ENCODE peak calls at places on chromosome 4, in nine cellular contexts. One of them, this sample, is unnamed.

GRCh38 chr4:1478766-1479355 is 72.6 kb upstream of the NKX1-1 start:
- DNase-seq in body of pancreas: no peak
- DNase-seq in transverse colon: no peak
- DNase-seq in stomach: no peak
- DNase-seq in uterus: peak; percentile 2
- DNase-seq in ovary: no peak
- DNase-seq in sigmoid colon: no peak
- DNase-seq in HepG2: no peak
- DNase-seq in H1: peak; percentile 20
- DNase-seq in this sample: no peak

GRCh38 chr4:137421796-137422195 is 110.5 kb downstream of the PCDH18 start:
- DNase-seq in body of pancreas: no peak
- DNase-seq in transverse colon: no peak
- DNase-seq in stomach: no peak
- DNase-seq in uterus: no peak
- DNase-seq in ovary: no peak
- DNase-seq in sigmoid colon: no peak
- DNase-seq in HepG2: no peak
- DNase-seq in H1: no peak
- DNase-seq in this sample: no peak

GRCh38 chr4:91025240-91026173 is 898.3 kb downstream of the CCSER1 start:
- DNase-seq in body of pancreas: no peak
- DNase-seq in transverse colon: no peak
- DNase-seq in stomach: no peak
- DNase-seq in uterus: no peak
- DNase-seq in ovary: no peak
- DNase-seq in sigmoid colon: no peak
- DNase-seq in HepG2: no peak
- DNase-seq in H1: no peak
- DNase-seq in this sample: no peak

GRCh38 chr4:73780834-73781233 is 40.5 kb downstream of the CXCL8 start:
- DNase-seq in body of pancreas: no peak
- DNase-seq in transverse colon: no peak
- DNase-seq in stomach: no peak
- DNase-seq in uterus: no peak
- DNase-seq in ovary: no peak
- DNase-seq in sigmoid colon: no peak
- DNase-seq in HepG2: no peak
- DNase-seq in H1: no peak
- DNase-seq in this sample: no peak

GRCh38 chr4:148090029-148090428 is 352.2 kb downstream of the NR3C2 start:
- DNase-seq in body of pancreas: no peak
- DNase-seq in transverse colon: no peak
- DNase-seq in stomach: no peak
- DNase-seq in uterus: no peak
- DNase-seq in ovary: no peak
- DNase-seq in sigmoid colon: no peak
- DNase-seq in HepG2: no peak
- DNase-seq in H1: no peak
- DNase-seq in this sample: no peak

GRCh38 chr4:72394264-72394663 is 174.8 kb downstream of the ADAMTS3 start:
- DNase-seq in body of pancreas: no peak
- DNase-seq in transverse colon: no peak
- DNase-seq in stomach: no peak
- DNase-seq in uterus: no peak
- DNase-seq in ovary: no peak
- DNase-seq in sigmoid colon: no peak
- DNase-seq in HepG2: no peak
- DNase-seq in H1: no peak
- DNase-seq in this sample: no peak

GRCh38 chr4:8905236-8905772 is 33.7 kb upstream of the HMX1 start:
- DNase-seq in body of pancreas: no peak
- DNase-seq in transverse colon: no peak
- DNase-seq in stomach: no peak
- DNase-seq in uterus: no peak
- DNase-seq in ovary: no peak
- DNase-seq in sigmoid colon: peak; percentile 36
- DNase-seq in HepG2: no peak
- DNase-seq in H1: no peak
- DNase-seq in this sample: no peak

GRCh38 chr4:176498857-176499256 is 179.1 kb downstream of the SPCS3 start:
- DNase-seq in body of pancreas: no peak
- DNase-seq in transverse colon: no peak
- DNase-seq in stomach: no peak
- DNase-seq in uterus: no peak
- DNase-seq in ovary: no peak
- DNase-seq in sigmoid colon: no peak
- DNase-seq in HepG2: no peak
- DNase-seq in H1: no peak
- DNase-seq in this sample: no peak

GRCh38 chr4:100106982-100107381 is 83.3 kb downstream of the DDIT4L start:
- DNase-seq in body of pancreas: no peak
- DNase-seq in transverse colon: no peak
- DNase-seq in stomach: no peak
- DNase-seq in uterus: no peak
- DNase-seq in ovary: no peak
- DNase-seq in sigmoid colon: no peak
- DNase-seq in HepG2: no peak
- DNase-seq in H1: no peak
- DNase-seq in this sample: no peak

GRCh38 chr4:149700272-149700671 is 115.4 kb downstream of the IQCM start:
- DNase-seq in body of pancreas: no peak
- DNase-seq in transverse colon: no peak
- DNase-seq in stomach: no peak
- DNase-seq in uterus: no peak
- DNase-seq in ovary: no peak
- DNase-seq in sigmoid colon: no peak
- DNase-seq in HepG2: no peak
- DNase-seq in H1: no peak
- DNase-seq in this sample: no peak

GRCh38 chr4:25060586-25061340 is 30.0 kb upstream of the LGI2 start:
- DNase-seq in body of pancreas: no peak
- DNase-seq in transverse colon: no peak
- DNase-seq in stomach: no peak
- DNase-seq in uterus: peak; percentile 35
- DNase-seq in ovary: no peak
- DNase-seq in sigmoid colon: no peak
- DNase-seq in HepG2: no peak
- DNase-seq in H1: no peak
- DNase-seq in this sample: no peak

GRCh38 chr4:161252520-161253141 is 911.2 kb downstream of the FSTL5 start:
- DNase-seq in body of pancreas: peak; percentile 34
- DNase-seq in transverse colon: no peak
- DNase-seq in stomach: no peak
- DNase-seq in uterus: no peak
- DNase-seq in ovary: no peak
- DNase-seq in sigmoid colon: no peak
- DNase-seq in HepG2: peak; percentile 23
- DNase-seq in H1: no peak
- DNase-seq in this sample: no peak

GRCh38 chr4:154503598-154503997 is 12.0 kb upstream of the DCHS2 start:
- DNase-seq in body of pancreas: no peak
- DNase-seq in transverse colon: no peak
- DNase-seq in stomach: no peak
- DNase-seq in uterus: no peak
- DNase-seq in ovary: no peak
- DNase-seq in sigmoid colon: no peak
- DNase-seq in HepG2: peak; percentile 37
- DNase-seq in H1: no peak
- DNase-seq in this sample: no peak

GRCh38 chr4:63464393-63464792 is 944.9 kb downstream of the TECRL start:
- DNase-seq in body of pancreas: no peak
- DNase-seq in transverse colon: no peak
- DNase-seq in stomach: no peak
- DNase-seq in uterus: no peak
- DNase-seq in ovary: no peak
- DNase-seq in sigmoid colon: no peak
- DNase-seq in HepG2: no peak
- DNase-seq in H1: no peak
- DNase-seq in this sample: no peak

GRCh38 chr4:94171616-94172015 is 36.0 kb upstream of the SMARCAD1 start:
- DNase-seq in body of pancreas: no peak
- DNase-seq in transverse colon: no peak
- DNase-seq in stomach: no peak
- DNase-seq in uterus: no peak
- DNase-seq in ovary: no peak
- DNase-seq in sigmoid colon: no peak
- DNase-seq in HepG2: no peak
- DNase-seq in H1: no peak
- DNase-seq in this sample: no peak

GRCh38 chr4:19492611-19493010 is 759.1 kb upstream of the SLIT2 start:
- DNase-seq in body of pancreas: no peak
- DNase-seq in transverse colon: no peak
- DNase-seq in stomach: no peak
- DNase-seq in uterus: no peak
- DNase-seq in ovary: no peak
- DNase-seq in sigmoid colon: no peak
- DNase-seq in HepG2: no peak
- DNase-seq in H1: no peak
- DNase-seq in this sample: no peak

GRCh38 chr4:165464813-165465381 is 86.1 kb downstream of the CPE start:
- DNase-seq in body of pancreas: peak; percentile 40
- DNase-seq in transverse colon: no peak
- DNase-seq in stomach: no peak
- DNase-seq in uterus: no peak
- DNase-seq in ovary: peak; percentile 22
- DNase-seq in sigmoid colon: no peak
- DNase-seq in HepG2: peak; percentile 18
- DNase-seq in H1: no peak
- DNase-seq in this sample: no peak

GRCh38 chr4:8160233-8160560 is 1.6 kb upstream of the ABLIM2 start:
- DNase-seq in body of pancreas: peak; percentile 44
- DNase-seq in transverse colon: no peak
- DNase-seq in stomach: no peak
- DNase-seq in uterus: no peak
- DNase-seq in ovary: no peak
- DNase-seq in sigmoid colon: no peak
- DNase-seq in HepG2: no peak
- DNase-seq in H1: no peak
- DNase-seq in this sample: peak; percentile 17

GRCh38 chr4:90137545-90137944 is 10.4 kb downstream of the CCSER1 start:
- DNase-seq in body of pancreas: no peak
- DNase-seq in transverse colon: no peak
- DNase-seq in stomach: no peak
- DNase-seq in uterus: no peak
- DNase-seq in ovary: no peak
- DNase-seq in sigmoid colon: no peak
- DNase-seq in HepG2: peak; percentile 3
- DNase-seq in H1: no peak
- DNase-seq in this sample: no peak

GRCh38 chr4:18840499-18840898 is 818.9 kb upstream of the LCORL start:
- DNase-seq in body of pancreas: no peak
- DNase-seq in transverse colon: no peak
- DNase-seq in stomach: no peak
- DNase-seq in uterus: no peak
- DNase-seq in ovary: no peak
- DNase-seq in sigmoid colon: no peak
- DNase-seq in HepG2: no peak
- DNase-seq in H1: no peak
- DNase-seq in this sample: no peak

GRCh38 chr4:524196-524595 is 25.2 kb downstream of the PIGG start:
- DNase-seq in body of pancreas: no peak
- DNase-seq in transverse colon: no peak
- DNase-seq in stomach: no peak
- DNase-seq in uterus: no peak
- DNase-seq in ovary: no peak
- DNase-seq in sigmoid colon: no peak
- DNase-seq in HepG2: no peak
- DNase-seq in H1: no peak
- DNase-seq in this sample: no peak

GRCh38 chr4:177229331-177229730 is 80.3 kb upstream of the NEIL3 start:
- DNase-seq in body of pancreas: no peak
- DNase-seq in transverse colon: no peak
- DNase-seq in stomach: no peak
- DNase-seq in uterus: no peak
- DNase-seq in ovary: no peak
- DNase-seq in sigmoid colon: no peak
- DNase-seq in HepG2: no peak
- DNase-seq in H1: no peak
- DNase-seq in this sample: no peak

GRCh38 chr4:74682567-74683359 is 111.6 kb downstream of the BTC start:
- DNase-seq in body of pancreas: peak; percentile 64
- DNase-seq in transverse colon: no peak
- DNase-seq in stomach: peak; percentile 70
- DNase-seq in uterus: no peak
- DNase-seq in ovary: no peak
- DNase-seq in sigmoid colon: no peak
- DNase-seq in HepG2: peak; percentile 47
- DNase-seq in H1: no peak
- DNase-seq in this sample: no peak

GRCh38 chr4:186068581-186069402 is at the start of gene TLR3:
- DNase-seq in body of pancreas: peak; percentile 27
- DNase-seq in transverse colon: no peak
- DNase-seq in stomach: no peak
- DNase-seq in uterus: no peak
- DNase-seq in ovary: no peak
- DNase-seq in sigmoid colon: no peak
- DNase-seq in HepG2: no peak
- DNase-seq in H1: peak; percentile 22
- DNase-seq in this sample: no peak
- H3K4me3 ChIP-seq in body of pancreas: peak within 1 kb of the TSS; percentile 42
- H3K4me3 ChIP-seq in transverse colon: peak within 1 kb of the TSS; percentile 56
- H3K4me3 ChIP-seq in stomach: peak within 1 kb of the TSS; percentile 53
- H3K4me3 ChIP-seq in uterus: peak within 1 kb of the TSS; percentile 53
- H3K4me3 ChIP-seq in ovary: peak within 1 kb of the TSS; percentile 59
- H3K4me3 ChIP-seq in sigmoid colon: peak within 1 kb of the TSS; percentile 51
- H3K4me3 ChIP-seq in HepG2: peak within 1 kb of the TSS; percentile 28
- H3K4me3 ChIP-seq in H1: no peak within 1 kb of the TSS
- H3K4me3 ChIP-seq in this sample: peak within 1 kb of the TSS; percentile 57

GRCh38 chr4:152176627-152177214 is 359.2 kb downstream of the FBXW7 start:
- DNase-seq in body of pancreas: no peak
- DNase-seq in transverse colon: no peak
- DNase-seq in stomach: no peak
- DNase-seq in uterus: no peak
- DNase-seq in ovary: no peak
- DNase-seq in sigmoid colon: no peak
- DNase-seq in HepG2: no peak
- DNase-seq in H1: no peak
- DNase-seq in this sample: no peak
- H3K4me1 ChIP-seq in body of pancreas: no peaks in the 10 kb centered on the region
- H3K4me1 ChIP-seq in transverse colon: no peaks in the 10 kb centered on the region
- H3K4me1 ChIP-seq in stomach: no peaks in the 10 kb centered on the region
- H3K4me1 ChIP-seq in uterus: no peaks in the 10 kb centered on the region
- H3K4me1 ChIP-seq in ovary: no peaks in the 10 kb centered on the region
- H3K4me1 ChIP-seq in sigmoid colon: no peaks in the 10 kb centered on the region
- H3K4me1 ChIP-seq in HepG2: no peaks in the 10 kb centered on the region
- H3K4me1 ChIP-seq in H1: no peaks in the 10 kb centered on the region
- H3K4me1 ChIP-seq in this sample: peaks cover 11% of the 10 kb centered on the region

GRCh38 chr4:108650212-108651067 is at the start of gene OSTC:
- DNase-seq in body of pancreas: peak; percentile 96
- DNase-seq in transverse colon: peak; percentile 97
- DNase-seq in stomach: peak; percentile 96
- DNase-seq in uterus: peak; percentile 93
- DNase-seq in ovary: peak; percentile 97
- DNase-seq in sigmoid colon: peak; percentile 98
- DNase-seq in HepG2: peak; percentile 94
- DNase-seq in H1: peak; percentile 93
- DNase-seq in this sample: peak; percentile 91
- TF ChIP-seq POLR2A in body of pancreas: peak; percentile 85
- TF ChIP-seq POLR2A in transverse colon: peak; percentile 79
- TF ChIP-seq POLR2A in stomach: peak; percentile 14
- TF ChIP-seq POLR2A in uterus: peak; percentile 29
- TF ChIP-seq POLR2A in ovary: peak; percentile 68
- TF ChIP-seq POLR2A in sigmoid colon: peak; percentile 40
- TF ChIP-seq POLR2A in HepG2: peak; percentile 90
- TF ChIP-seq POLR2A in H1: peak; percentile 52
- TF ChIP-seq POLR2A in this sample: peak; percentile 61

GRCh38 chr4:140090215-140090731 is 63.7 kb downstream of the MAML3 start:
- DNase-seq in body of pancreas: no peak
- DNase-seq in transverse colon: no peak
- DNase-seq in stomach: no peak
- DNase-seq in uterus: no peak
- DNase-seq in ovary: no peak
- DNase-seq in sigmoid colon: no peak
- DNase-seq in HepG2: peak; percentile 16
- DNase-seq in H1: no peak
- DNase-seq in this sample: no peak
- H3K4me3 ChIP-seq in body of pancreas: no peak overlapping the region
- H3K4me3 ChIP-seq in transverse colon: no peak overlapping the region
- H3K4me3 ChIP-seq in stomach: no peak overlapping the region
- H3K4me3 ChIP-seq in uterus: no peak overlapping the region
- H3K4me3 ChIP-seq in ovary: no peak overlapping the region
- H3K4me3 ChIP-seq in sigmoid colon: no peak overlapping the region
- H3K4me3 ChIP-seq in HepG2: no peak overlapping the region
- H3K4me3 ChIP-seq in H1: no peak overlapping the region
- H3K4me3 ChIP-seq in this sample: no peak overlapping the region

This sample was measured in gastrocnemius medialis.